ENCODE peak calls at places on chromosomes 7 and 10, in ten cellular contexts. Q, J, C, K, E, Y, B, G, W and S are unnamed samples.

GRCh38 chr7:7536396-7537019 is 835 bp upstream of the COL28A1 start:
- DNase-seq in G (no peak), Q (no peak), W (no peak), K (no peak), C (no peak), E (no peak), J (no peak), Y (no peak), B (no peak), S (no peak)

GRCh38 chr7:151033864-151034249 is 5.6 kb downstream of the ABCB8 start:
- DNase-seq in Q (no peak), C (no peak), Y (no peak), E (no peak), B (no peak), G (no peak), J (no peak), K (no peak), W (no peak), S (no peak)

GRCh38 chr7:116674508-116675173 is 2.6 kb downstream of the MET start:
- DNase-seq in B (no peak), Y (peak), C (peak), K (no peak), Q (no peak), G (no peak), E (peak), W (no peak), J (peak), S (peak)

GRCh38 chr7:102284891-102285540 is 1.7 kb upstream of the SH2B2 start:
- DNase-seq in K (no peak), E (no peak), C (no peak), G (no peak), W (no peak), B (no peak), Q (peak), Y (no peak), J (no peak), S (no peak)

GRCh38 chr7:103528152-103528551 is 82.1 kb upstream of the SLC26A5 start:
- DNase-seq in W (no peak), Q (no peak), G (no peak), Y (no peak), E (no peak), K (no peak), J (no peak), C (no peak), B (no peak), S (no peak)

GRCh38 chr10:7605565-7606295 is 61.0 kb downstream of the ITIH5 start:
- DNase-seq in G (no peak), Y (no peak), K (no peak), W (no peak), C (no peak), E (no peak), Q (no peak), B (no peak), J (no peak), S (no peak)

GRCh38 chr10:8242295-8242872 is 187.9 kb downstream of the GATA3 start:
- DNase-seq in W (no peak), Y (no peak), B (no peak), C (no peak), J (no peak), K (no peak), E (no peak), Q (no peak), G (no peak), S (no peak)

GRCh38 chr10:57015187-57015586 is 654.1 kb upstream of the ZWINT start:
- DNase-seq in C (no peak), Q (no peak), K (no peak), G (no peak), Y (no peak), W (no peak), B (no peak), J (no peak), E (no peak), S (no peak)

GRCh38 chr10:34537629-34538231 is 277.4 kb downstream of the PARD3 start:
- DNase-seq in G (no peak), Y (no peak), B (no peak), C (no peak), E (no peak), J (no peak), K (no peak), W (no peak), Q (no peak), S (no peak)

GRCh38 chr7:69994907-69995542 is 396.8 kb downstream of the AUTS2 start:
- DNase-seq in K (no peak), Y (no peak), C (no peak), E (no peak), J (no peak), Q (no peak), W (no peak), G (no peak), B (no peak), S (no peak)

GRCh38 chr10:52229271-52229931 is 84.7 kb upstream of the DKK1 start:
- DNase-seq in C (peak), K (no peak), J (no peak), W (no peak), B (no peak), E (no peak), Q (no peak), Y (no peak), G (peak), S (no peak)

GRCh38 chr10:79202188-79203013 is 133.6 kb downstream of the ZMIZ1 start:
- DNase-seq in C (peak), E (peak), J (peak), K (no peak), B (peak), Y (no peak), W (no peak), Q (no peak), G (no peak), S (no peak)

GRCh38 chr7:1883031-1883761 is 213.1 kb downstream of the ELFN1 start:
- DNase-seq in B (no peak), E (no peak), Y (peak), J (peak), W (no peak), C (peak), Q (no peak), G (peak), K (peak), S (peak)

GRCh38 chr7:28984219-28984618 is 26.1 kb upstream of the TRIL start:
- DNase-seq in Y (no peak), J (no peak), E (no peak), K (no peak), W (no peak), C (no peak), B (no peak), G (no peak), Q (no peak), S (no peak)

GRCh38 chr10:76733441-76733840 is 904.2 kb downstream of the KCNMA1 start:
- DNase-seq in Y (no peak), W (no peak), E (no peak), Q (no peak), C (no peak), G (no peak), K (no peak), B (no peak), J (no peak), S (no peak)

GRCh38 chr7:141737118-141737835 is 881 bp upstream of the SSBP1 start:
- DNase-seq in G (no peak), B (no peak), E (peak), K (no peak), W (no peak), C (peak), Y (no peak), J (no peak), Q (peak), S (no peak)

GRCh38 chr10:97822261-97822687 is 27.4 kb upstream of the GOLGA7B start:
- DNase-seq in K (no peak), C (no peak), W (no peak), G (no peak), J (no peak), E (no peak), Y (no peak), B (no peak), Q (no peak), S (no peak)

GRCh38 chr7:51019891-51020855 is 237.5 kb upstream of the GRB10 start:
- DNase-seq in G (no peak), Q (no peak), B (no peak), Y (no peak), K (no peak), E (no peak), W (no peak), C (no peak), J (no peak), S (no peak)

GRCh38 chr10:43201545-43202131 is 63.4 kb downstream of the CSGALNACT2 start:
- DNase-seq in C (no peak), G (no peak), J (no peak), B (peak), W (no peak), Y (no peak), K (no peak), E (no peak), Q (peak), S (no peak)

GRCh38 chr7:32023353-32023752 is 46.9 kb downstream of the PDE1C start:
- DNase-seq in G (no peak), Y (no peak), E (no peak), C (peak), K (no peak), B (no peak), Q (no peak), W (peak), J (no peak), S (no peak)

GRCh38 chr7:54542920-54543539 is 855 bp downstream of the VSTM2A start:
- DNase-seq in G (peak), W (no peak), J (peak), K (no peak), Q (no peak), C (peak), Y (peak), B (peak), E (no peak), S (no peak)

GRCh38 chr10:72898616-72899015 is 5.1 kb downstream of the OIT3 start:
- DNase-seq in G (no peak), C (no peak), Q (no peak), J (no peak), Y (no peak), E (no peak), W (no peak), B (no peak), K (no peak), S (no peak)

GRCh38 chr7:32158751-32159360 is 88.6 kb upstream of the PDE1C start:
- DNase-seq in C (peak), Q (no peak), B (no peak), W (no peak), G (no peak), K (no peak), E (no peak), J (no peak), Y (no peak), S (no peak)

GRCh38 chr7:83475403-83475802 is 173.5 kb downstream of the SEMA3E start:
- DNase-seq in Q (no peak), Y (no peak), K (no peak), J (no peak), W (no peak), C (peak), E (peak), G (no peak), B (peak), S (no peak)

GRCh38 chr10:71975087-71975890 is 11.1 kb downstream of the CHST3 start:
- DNase-seq in J (no peak), C (peak), K (no peak), Q (no peak), W (no peak), Y (no peak), G (no peak), B (no peak), E (no peak), S (no peak)

GRCh38 chr10:873020-873419 is 58.5 kb downstream of the LARP4B start:
- DNase-seq in Y (no peak), Q (no peak), C (no peak), W (no peak), J (no peak), G (no peak), B (no peak), K (no peak), E (no peak), S (no peak)

GRCh38 chr7:25894002-25894901 is 257.7 kb upstream of the NFE2L3 start:
- DNase-seq in Y (no peak), B (peak), W (no peak), Q (no peak), J (no peak), K (no peak), E (peak), G (no peak), C (peak), S (no peak)

GRCh38 chr10:101217450-101218281 is 11.6 kb downstream of the LBX1 start:
- DNase-seq in E (peak), J (peak), Q (no peak), Y (no peak), G (no peak), K (no peak), B (peak), C (peak), W (no peak), S (no peak)

GRCh38 chr10:48551796-48552591 is 52.9 kb downstream of the ARHGAP22 start:
- DNase-seq in B (peak), J (peak), G (peak), C (peak), Y (peak), K (peak), Q (no peak), E (peak), W (peak), S (peak)

GRCh38 chr7:4797858-4798705 is 22.7 kb downstream of the AP5Z1 start:
- DNase-seq in K (no peak), J (peak), Q (no peak), B (peak), C (peak), E (peak), W (no peak), Y (peak), G (no peak), S (no peak)

GRCh38 chr7:30082686-30083085 is 52.1 kb upstream of the MTURN start:
- DNase-seq in E (no peak), B (no peak), K (no peak), Q (no peak), J (no peak), G (no peak), Y (no peak), C (peak), W (no peak), S (no peak)

GRCh38 chr7:12567015-12567414 is 3.5 kb upstream of the SCIN start:
- DNase-seq in E (no peak), J (no peak), W (no peak), Y (no peak), Q (no peak), G (no peak), B (no peak), C (no peak), K (no peak), S (no peak)